ENCODE peak calls at places on chromosomes 5 and 9, in four cellular contexts. O is effector CD8-positive, alpha-beta T cell; D is AG09309; Z is naive thymus-derived CD4-positive, alpha-beta T cell. L is an unnamed sample.

GRCh38 chr9:126206099-126206498 is 120.5 kb upstream of the MVB12B start:
- DNase-seq in O (no peak), D (no peak), Z (no peak), L (no peak)

GRCh38 chr9:109253637-109254284 is 67.1 kb downstream of the EPB41L4B start:
- DNase-seq in O (no peak), D (no peak), Z (no peak), L (peak; percentile 32)

GRCh38 chr5:28344803-28345433 is 1306.5 kb upstream of the CDH9 start:
- DNase-seq in O (no peak), D (no peak), Z (no peak), L (peak; percentile 9)

GRCh38 chr9:123718188-123718587 is 211.7 kb downstream of the DENND1A start:
- DNase-seq in O (no peak), D (no peak), Z (no peak), L (no peak)

GRCh38 chr9:111399772-111400563 is 69.9 kb upstream of the OR2K2 start:
- DNase-seq in O (no peak), D (no peak), Z (no peak), L (no peak)

GRCh38 chr5:39264528-39264927 is 45.2 kb upstream of the FYB1 start:
- DNase-seq in O (no peak), D (no peak), Z (no peak), L (no peak)

GRCh38 chr9:122133263-122133983 is 26.2 kb downstream of the NDUFA8 start:
- DNase-seq in O (no peak), D (no peak), Z (no peak), L (no peak)

GRCh38 chr5:66174338-66174737 is 30.2 kb downstream of the SREK1 start:
- DNase-seq in O (no peak), D (peak; percentile 5), Z (no peak), L (no peak)

GRCh38 chr5:15233566-15233965 is 266.4 kb upstream of the FBXL7 start:
- DNase-seq in O (no peak), D (no peak), Z (no peak), L (no peak)

GRCh38 chr5:3050863-3051262 is 299.4 kb upstream of the IRX2 start:
- DNase-seq in O (no peak), D (no peak), Z (no peak), L (no peak)

GRCh38 chr5:162593881-162594280 is 526.3 kb downstream of the GABRG2 start:
- DNase-seq in O (no peak), D (no peak), Z (no peak), L (no peak)

GRCh38 chr9:91820949-91821880 is 128.8 kb downstream of the ROR2 start:
- DNase-seq in O (no peak), D (no peak), Z (no peak), L (no peak)

GRCh38 chr5:126805108-126805507 is 28.2 kb downstream of the LMNB1 start:
- DNase-seq in O (no peak), D (peak; percentile 41), Z (no peak), L (no peak)

GRCh38 chr9:38114905-38115304 is 45.9 kb upstream of the SHB start:
- DNase-seq in O (no peak), D (no peak), Z (no peak), L (no peak)

GRCh38 chr9:121561385-121562222 is 62.0 kb upstream of the GGTA1 start:
- DNase-seq in O (no peak), D (no peak), Z (no peak), L (no peak)

GRCh38 chr5:33969572-33970452 is 14.7 kb downstream of the SLC45A2 start:
- DNase-seq in O (no peak), D (no peak), Z (no peak), L (peak; percentile 68)

GRCh38 chr9:8287970-8288369 is 488.4 kb upstream of the DMAC1 start:
- DNase-seq in O (no peak), D (no peak), Z (no peak), L (no peak)

GRCh38 chr5:39517800-39518199 is 93.0 kb upstream of the DAB2 start:
- DNase-seq in O (no peak), D (peak; percentile 84), Z (no peak), L (peak; percentile 22)

GRCh38 chr9:70470050-70471015 is 55.9 kb upstream of the KLF9 start:
- DNase-seq in O (no peak), D (no peak), Z (no peak), L (no peak)

GRCh38 chr5:67677422-67677970 is 480.9 kb upstream of the CD180 start:
- DNase-seq in O (no peak), D (no peak), Z (no peak), L (no peak)

GRCh38 chr9:34628656-34629491 is at the start of gene ARID3C:
- DNase-seq in O (peak; percentile 30), D (no peak), Z (peak; percentile 29), L (peak; percentile 71)

GRCh38 chr5:7392401-7393024 is 3.4 kb upstream of the ADCY2 start:
- DNase-seq in O (no peak), D (peak; percentile 10), Z (no peak), L (peak; percentile 36)

GRCh38 chr9:137029058-137029922 is 1.3 kb upstream of the ABCA2 start:
- DNase-seq in O (peak; percentile 43), D (no peak), Z (peak; percentile 44), L (peak; percentile 86)

GRCh38 chr9:37466037-37466709 is 923 bp upstream of the ZBTB5 start:
- DNase-seq in O (peak; percentile 15), D (no peak), Z (peak; percentile 31), L (no peak)

GRCh38 chr9:121750715-121751623 is 99.5 kb downstream of the DAB2IP start:
- DNase-seq in O (no peak), D (no peak), Z (no peak), L (no peak)

GRCh38 chr5:102971693-102972293 is 148.1 kb downstream of the GIN1 start:
- DNase-seq in O (no peak), D (no peak), Z (no peak), L (no peak)

GRCh38 chr5:151202381-151203139 is 21.3 kb downstream of the CCDC69 start:
- DNase-seq in O (no peak), D (no peak), Z (no peak), L (no peak)

GRCh38 chr9:28052104-28052503 is 478.8 kb upstream of the C9orf72 start:
- DNase-seq in O (no peak), D (no peak), Z (no peak), L (no peak)

GRCh38 chr9:119332522-119332921 is 36.7 kb downstream of the BRINP1 start:
- DNase-seq in O (no peak), D (no peak), Z (no peak), L (no peak)

GRCh38 chr5:140549237-140550144 is 2.0 kb downstream of the EIF4EBP3 start:
- DNase-seq in O (no peak), D (no peak), Z (no peak), L (no peak)